ENCODE peak calls at places on chromosomes 13 and 19, in seven cellular contexts. W is HCT116, E is GM12878, B is H1, V is K562, P is SK-N-SH, Z is HepG2. T is an unnamed sample.
A peak's percentile ranks its signal among the peaks of the same experiment; 100 is the strongest.

GRCh38 chr13:94312511-94313191 is 166.8 kb downstream of the DCT start:
- DNase-seq in E (peak; percentile 62), Z (no peak), B (no peak), V (no peak), W (no peak), P (no peak), T (no peak)

GRCh38 chr19:5903054-5903501 is 512 bp downstream of the NDUFA11 start:
- DNase-seq in P (no peak), Z (no peak), E (no peak), W (no peak), V (peak; percentile 45), B (no peak), T (no peak)

GRCh38 chr19:40691421-40692211 is 1.2 kb upstream of the NUMBL start:
- DNase-seq in P (peak; percentile 46), Z (no peak), W (no peak), V (no peak), B (no peak), E (no peak), T (no peak)

GRCh38 chr13:30766957-30767603 is 31.7 kb downstream of the ALOX5AP start:
- DNase-seq in P (no peak), Z (no peak), B (no peak), E (peak; percentile 59), W (no peak), V (no peak), T (no peak)

GRCh38 chr13:112442483-112443090 is 66.4 kb downstream of the SPACA7 start:
- DNase-seq in B (no peak), Z (no peak), E (no peak), W (no peak), V (no peak), P (peak; percentile 28), T (no peak)

GRCh38 chr19:37953576-37954303 is 46.7 kb downstream of the SIPA1L3 start:
- DNase-seq in B (no peak), Z (no peak), E (no peak), V (no peak), W (no peak), P (no peak), T (no peak)

GRCh38 chr19:30034321-30034720 is 92.3 kb downstream of the URI1 start:
- DNase-seq in B (no peak), E (no peak), V (no peak), W (no peak), P (no peak), Z (no peak), T (no peak)

GRCh38 chr13:31174018-31174417 is 12.3 kb upstream of the HSPH1 start:
- DNase-seq in W (no peak), E (no peak), Z (peak; percentile 38), V (no peak), B (no peak), P (no peak), T (peak; percentile 21)

GRCh38 chr13:43100667-43101066 is 77.3 kb downstream of the DNAJC15 start:
- DNase-seq in Z (no peak), E (no peak), B (no peak), V (no peak), P (no peak), W (no peak), T (no peak)

GRCh38 chr19:41533691-41534090 is 42.3 kb upstream of the CEACAM21 start:
- DNase-seq in Z (no peak), E (no peak), V (no peak), B (no peak), W (no peak), P (no peak), T (no peak)

GRCh38 chr13:85108356-85108755 is 690.9 kb downstream of the SLITRK6 start:
- DNase-seq in W (no peak), Z (no peak), B (no peak), P (no peak), V (no peak), E (no peak), T (no peak)

GRCh38 chr13:74306496-74306895 is 172.3 kb upstream of the KLF12 start:
- DNase-seq in P (peak; percentile 20), E (no peak), V (no peak), Z (no peak), B (no peak), W (no peak), T (no peak)

GRCh38 chr19:13866463-13867046 is 10.4 kb upstream of the NANOS3 start:
- DNase-seq in E (no peak), P (no peak), Z (no peak), W (no peak), V (no peak), B (no peak), T (no peak)

GRCh38 chr13:59771272-59771671 is 392.5 kb downstream of the DIAPH3 start:
- DNase-seq in Z (peak; percentile 4), W (no peak), V (no peak), B (no peak), P (peak; percentile 43), E (no peak), T (peak; percentile 15)

GRCh38 chr19:15836345-15836594 is 20.8 kb upstream of the OR10H1 start:
- DNase-seq in V (no peak), B (no peak), E (no peak), Z (no peak), W (no peak), P (no peak), T (peak; percentile 33)

GRCh38 chr13:77565635-77566034 is 30.1 kb downstream of the SCEL start:
- DNase-seq in Z (peak; percentile 3), B (no peak), E (no peak), W (peak; percentile 12), P (peak; percentile 39), V (peak; percentile 5), T (no peak)

GRCh38 chr13:89966524-89966923 is 1381.0 kb upstream of the MIR17HG start:
- DNase-seq in Z (no peak), B (no peak), P (no peak), W (no peak), V (no peak), E (no peak), T (no peak)
- TF ChIP-seq JUND in Z (no peak), B (no peak), P (no peak), W (no peak), V (no peak), E (no peak), T (no peak)

GRCh38 chr19:3987619-3988371 is 2.5 kb upstream of the EEF2 start:
- DNase-seq in E (peak; percentile 70), P (peak; percentile 87), B (no peak), W (peak; percentile 79), Z (peak; percentile 74), V (peak; percentile 86), T (peak; percentile 83)
- TF ChIP-seq JUND in E (no peak), P (no peak), B (no peak), W (no peak), Z (no peak), V (no peak), T (no peak)

GRCh38 chr19:49588370-49589122 is 2.4 kb upstream of the PRR12 start:
- DNase-seq in P (no peak), E (no peak), W (no peak), V (no peak), B (no peak), Z (no peak), T (no peak)
- TF ChIP-seq JUND in P (no peak), E (no peak), W (no peak), V (no peak), B (no peak), Z (no peak), T (no peak)

GRCh38 chr13:40692946-40693345 is 26.5 kb upstream of the FOXO1 start:
- DNase-seq in V (no peak), P (no peak), Z (no peak), B (no peak), W (no peak), E (peak; percentile 56), T (no peak)

GRCh38 chr13:40694426-40694825 is 28.0 kb upstream of the FOXO1 start:
- DNase-seq in E (no peak), Z (no peak), V (no peak), W (no peak), P (no peak), B (no peak), T (no peak)

DNA sequence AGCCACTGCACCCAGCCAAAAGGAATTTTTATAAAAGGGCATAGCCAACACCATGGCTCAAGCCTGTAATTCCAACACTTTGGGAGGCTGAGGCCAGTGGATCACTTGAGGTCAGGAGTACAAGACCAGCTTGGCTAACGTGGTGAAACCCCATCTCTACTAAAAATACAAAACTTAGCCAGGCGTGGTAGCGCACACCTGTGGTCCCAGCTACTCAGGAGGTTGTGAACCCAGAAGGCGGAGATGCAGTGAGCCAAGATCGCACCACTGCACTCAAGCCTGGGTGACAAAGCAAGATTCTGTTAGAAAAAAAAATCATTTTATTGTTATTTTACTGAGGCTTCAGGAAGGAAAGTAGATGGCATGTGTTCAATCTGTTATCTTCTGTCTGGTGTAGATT is 31.3 kb upstream of the FOXO1 start:
- DNase-seq in P (no peak), V (no peak), E (no peak), Z (no peak), B (no peak), W (no peak), T (no peak)
- TF ChIP-seq JUND in P (no peak), V (no peak), E (no peak), Z (no peak), B (no peak), W (no peak), T (no peak)

T was measured in T47D.